ENCODE peak calls at places on chromosomes 2 and 18, in seven cellular contexts. I, X, K, U, H, J and D are unnamed samples.

GRCh38 chr2:9950521-9951271 is 797 bp upstream of the GRHL1 start:
- DNase-seq in J (peak), U (peak), K (peak), H (peak), I (peak), X (no peak), D (peak)

GRCh38 chr18:5630057-5630765 is 86.4 kb upstream of the EPB41L3 start:
- DNase-seq in I (peak), U (peak), J (no peak), X (no peak), K (peak), H (peak), D (peak)

GRCh38 chr2:151237422-151238012 is 24.1 kb downstream of the RBM43 start:
- DNase-seq in H (peak), I (peak), J (no peak), X (no peak), U (no peak), K (peak), D (no peak)

GRCh38 chr18:53625997-53626599 is 598.4 kb downstream of the MBD2 start:
- DNase-seq in X (no peak), J (no peak), I (no peak), U (no peak), H (no peak), K (no peak), D (no peak)

GRCh38 chr2:225337183-225337582 is 62.3 kb upstream of the NYAP2 start:
- DNase-seq in K (peak), U (no peak), J (no peak), I (peak), H (peak), X (peak), D (no peak)

GRCh38 chr2:72931280-72931910 is 14.1 kb downstream of the EMX1 start:
- DNase-seq in U (no peak), I (no peak), H (peak), X (no peak), J (no peak), K (peak), D (no peak)

GRCh38 chr2:204280239-204280638 is 265.0 kb upstream of the PARD3B start:
- DNase-seq in K (no peak), U (no peak), I (no peak), J (no peak), X (no peak), H (no peak), D (no peak)

GRCh38 chr2:71777946-71778345 is 324.6 kb downstream of the DYSF start:
- DNase-seq in U (no peak), J (no peak), H (no peak), X (no peak), I (no peak), K (no peak), D (no peak)

GRCh38 chr18:46297621-46298020 is 193.4 kb downstream of the HAUS1 start:
- DNase-seq in J (no peak), H (no peak), U (no peak), I (no peak), K (no peak), X (no peak), D (no peak)
- H3K27ac ChIP-seq in J (no peak), H (no peak), U (no peak), I (no peak), K (no peak), X (no peak), D (no peak)

DNA sequence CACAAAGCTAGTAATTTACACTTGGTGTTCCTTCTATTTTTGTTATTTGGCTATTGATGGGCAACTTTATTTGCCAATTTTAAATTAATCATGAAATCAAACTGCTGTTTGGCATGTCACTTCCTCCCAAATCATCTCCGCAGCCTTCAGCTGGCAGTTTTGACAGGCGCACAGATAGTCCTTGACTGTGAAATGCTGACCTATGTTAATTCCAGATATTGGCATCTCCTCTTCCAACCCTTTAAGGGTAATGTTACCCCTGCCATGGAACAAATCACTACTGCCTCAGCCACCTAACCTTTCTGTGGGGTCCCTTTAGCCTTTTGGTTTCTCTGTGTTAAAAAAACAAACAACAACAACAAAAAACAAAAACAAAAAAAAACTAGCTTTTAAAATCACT is 182.4 kb upstream of the TANK start:
- DNase-seq in K (no peak), X (no peak), H (no peak), J (no peak), U (no peak), I (no peak), D (no peak)
- H3K27ac ChIP-seq in K (no peak), X (no peak), H (no peak), J (no peak), U (no peak), I (no peak), D (no peak)

GRCh38 chr18:76979906-76980305 is 152.7 kb downstream of the MBP start:
- DNase-seq in X (no peak), J (no peak), H (no peak), U (no peak), K (no peak), I (no peak), D (no peak)
- H3K27ac ChIP-seq in X (no peak), J (no peak), H (no peak), U (no peak), K (no peak), I (no peak), D (no peak)

GRCh38 chr18:59467497-59467896 is 108.4 kb upstream of the LMAN1 start:
- DNase-seq in K (no peak), U (no peak), X (no peak), H (peak), I (no peak), J (no peak), D (no peak)

GRCh38 chr18:59469463-59470180 is 110.6 kb upstream of the LMAN1 start:
- DNase-seq in X (no peak), I (no peak), H (no peak), U (no peak), J (no peak), K (no peak), D (no peak)

GRCh38 chr18:59468821-59469220 is 109.8 kb upstream of the LMAN1 start:
- DNase-seq in H (no peak), K (no peak), J (no peak), U (no peak), X (no peak), I (no peak), D (no peak)

DNA sequence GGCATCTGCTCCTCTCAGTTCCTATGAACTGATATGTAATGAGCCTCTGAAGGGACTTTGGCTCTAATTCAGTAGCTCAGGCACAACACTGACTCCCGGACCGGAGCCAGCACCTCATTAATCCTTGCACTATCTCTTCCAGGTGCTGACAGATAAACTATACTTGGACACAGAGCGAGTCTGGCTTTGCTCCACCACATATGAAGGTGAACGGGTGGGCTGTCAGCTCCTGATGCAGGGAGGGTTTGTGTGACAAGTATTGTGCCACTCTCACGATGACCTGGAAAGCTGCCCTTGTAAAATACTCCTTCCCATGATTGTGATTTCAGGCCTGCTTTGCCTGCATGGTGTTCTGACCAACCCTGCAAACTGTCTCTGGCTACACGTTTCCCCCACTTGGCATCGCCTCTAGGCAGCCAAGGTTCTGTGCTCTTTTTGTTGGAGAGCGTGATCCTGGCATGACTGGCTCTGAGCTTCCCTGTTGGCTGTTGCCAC is 111.6 kb upstream of the LMAN1 start:
- DNase-seq in I (no peak), H (no peak), X (no peak), U (no peak), J (no peak), K (no peak), D (no peak)
- H3K27ac ChIP-seq in I (no peak), H (no peak), X (no peak), U (no peak), J (no peak), K (no peak), D (no peak)

GRCh38 chr2:120892271-120892966 is 156.8 kb downstream of the GLI2 start:
- DNase-seq in U (no peak), H (no peak), I (no peak), J (no peak), X (no peak), K (no peak), D (no peak)
- H3K27ac ChIP-seq in U (peak), H (no peak), I (peak), J (no peak), X (no peak), K (no peak), D (no peak)

GRCh38 chr2:499726-500125 is 177.5 kb downstream of the TMEM18 start:
- DNase-seq in I (no peak), J (no peak), U (no peak), H (no peak), K (no peak), X (no peak), D (no peak)
- H3K27ac ChIP-seq in I (no peak), J (no peak), U (no peak), H (no peak), K (no peak), X (no peak), D (no peak)

GRCh38 chr2:202032841-202033316 is 776 bp upstream of the FZD7 start:
- DNase-seq in I (peak), K (peak), J (peak), H (peak), X (peak), U (peak), D (peak)
- H3K27ac ChIP-seq in I (peak), K (peak), J (peak), H (no peak), X (peak), U (peak), D (peak)

DNA sequence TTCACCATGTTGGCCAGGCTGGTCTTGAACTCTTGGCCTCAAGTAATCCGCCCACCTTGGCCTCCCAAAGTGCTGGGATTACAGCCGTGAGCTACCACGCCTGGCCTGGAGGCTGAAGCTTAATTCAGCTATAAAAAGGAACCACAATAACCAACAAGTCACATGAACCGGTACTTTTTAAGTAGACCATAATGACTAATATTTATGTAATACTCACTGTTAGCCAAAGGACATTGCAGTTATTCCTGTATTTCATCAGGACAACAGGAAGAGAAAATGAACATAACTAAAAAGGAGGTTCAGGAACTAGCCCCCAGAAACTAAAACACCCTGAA is 49.0 kb upstream of the TMEM87B start:
- DNase-seq in I (no peak), H (peak), U (no peak), K (peak), J (no peak), X (peak), D (no peak)
- H3K27ac ChIP-seq in I (no peak), H (peak), U (no peak), K (no peak), J (no peak), X (no peak), D (no peak)

GRCh38 chr2:108935231-108935863 is 53.7 kb downstream of the EDAR start:
- DNase-seq in X (no peak), J (no peak), K (no peak), U (no peak), H (no peak), I (peak), D (no peak)
- H3K27ac ChIP-seq in X (no peak), J (no peak), K (no peak), U (no peak), H (no peak), I (no peak), D (no peak)